ENCODE peak calls at places on chromosome X, in six cellular contexts. D is uterus, Z is endothelial cell of umbilical vein, K is transverse colon, Q is tibial nerve, H is breast epithelium. C is an unnamed sample.

GRCh38 chrX:21373001-21373400 is 1.2 kb upstream of the CNKSR2 start:
- DNase-seq in Z (no peak), Q (no peak), D (no peak), K (no peak), H (no peak), C (no peak)

GRCh38 chrX:134732676-134733075 is 74.4 kb upstream of the PLAC1 start:
- DNase-seq in Q (no peak), H (no peak), Z (no peak), K (no peak), D (no peak), C (no peak)

GRCh38 chrX:138847930-138848329 is 136.4 kb upstream of the FGF13 start:
- DNase-seq in Z (no peak), H (no peak), D (no peak), Q (no peak), K (no peak), C (no peak)

GRCh38 chrX:24761306-24761705 is 67.6 kb downstream of the POLA1 start:
- DNase-seq in Q (no peak), Z (no peak), D (no peak), K (no peak), H (no peak), C (no peak)

GRCh38 chrX:23554304-23554703 is 113.0 kb upstream of the PRDX4 start:
- DNase-seq in Z (peak; percentile 25), H (no peak), Q (no peak), K (no peak), D (no peak), C (no peak)

GRCh38 chrX:50988649-50989048 is 78.1 kb downstream of the BMP15 start:
- DNase-seq in H (no peak), Q (no peak), K (no peak), Z (peak; percentile 21), D (no peak), C (no peak)

GRCh38 chrX:27863813-27864212 is 56.0 kb downstream of the MAGEB10 start:
- DNase-seq in Z (no peak), Q (no peak), K (no peak), D (no peak), H (no peak), C (peak; percentile 48)

GRCh38 chrX:47189906-47190305 is 3.7 kb upstream of the UBA1 start:
- DNase-seq in K (no peak), Q (no peak), H (no peak), Z (no peak), D (no peak), C (no peak)

GRCh38 chrX:46180258-46180687 is 364.9 kb downstream of the ZNF674 start:
- DNase-seq in H (no peak), Q (no peak), K (no peak), Z (no peak), D (no peak), C (no peak)

GRCh38 chrX:23789386-23790146 is 6.6 kb downstream of the SAT1 start:
- DNase-seq in Z (no peak), Q (no peak), D (no peak), K (no peak), H (no peak), C (peak; percentile 53)

GRCh38 chrX:81377329-81377728 is 175.4 kb downstream of the SH3BGRL start:
- DNase-seq in Z (peak; percentile 36), H (no peak), D (no peak), K (no peak), Q (no peak), C (no peak)

GRCh38 chrX:82677281-82677680 is 830.8 kb upstream of the POU3F4 start:
- DNase-seq in Q (no peak), K (no peak), D (no peak), Z (no peak), H (no peak), C (no peak)

GRCh38 chrX:136896121-136896914 is 15.8 kb upstream of the RBMX start:
- DNase-seq in Z (no peak), Q (no peak), K (no peak), D (no peak), H (no peak), C (no peak)

GRCh38 chrX:82134378-82134777 is 932.5 kb downstream of the SH3BGRL start:
- DNase-seq in H (no peak), Z (no peak), K (no peak), Q (no peak), D (no peak), C (no peak)

GRCh38 chrX:112779139-112779538 is 61.5 kb downstream of the AMOT start:
- DNase-seq in K (no peak), Q (no peak), D (no peak), Z (no peak), H (no peak), C (no peak)

GRCh38 chrX:44765556-44765955 is 78.3 kb upstream of the DUSP21 start:
- DNase-seq in K (no peak), H (no peak), Q (no peak), Z (peak; percentile 34), D (no peak), C (no peak)

GRCh38 chrX:79080131-79080530 is 64.4 kb upstream of the GPR174 start:
- DNase-seq in H (no peak), Z (no peak), K (no peak), D (no peak), Q (no peak), C (no peak)

GRCh38 chrX:130502023-130502570 is 100.3 kb downstream of the RBMX2 start:
- DNase-seq in Z (no peak), H (no peak), Q (no peak), D (no peak), K (no peak), C (no peak)

GRCh38 chrX:48826876-48827653 is 752 bp downstream of the ERAS start:
- DNase-seq in Q (no peak), Z (no peak), H (no peak), D (no peak), K (no peak), C (peak; percentile 58)

GRCh38 chrX:106718709-106719108 is 7.8 kb upstream of the RNF128 start:
- DNase-seq in K (no peak), D (no peak), H (no peak), Z (no peak), Q (no peak), C (no peak)

GRCh38 chrX:37407736-37408135 is 58.6 kb downstream of the PRRG1 start:
- DNase-seq in D (no peak), K (no peak), Z (no peak), Q (no peak), H (no peak), C (no peak)

GRCh38 chrX:16882188-16882587 is 12.0 kb upstream of the RBBP7 start:
- DNase-seq in Z (peak; percentile 17), K (peak; percentile 57), Q (no peak), D (peak; percentile 47), H (no peak), C (no peak)

GRCh38 chrX:18574591-18574990 is 97.3 kb downstream of the RS1 start:
- DNase-seq in Z (peak; percentile 68), D (peak; percentile 49), Q (peak; percentile 20), H (no peak), K (no peak), C (no peak)

GRCh38 chrX:110403839-110404238 is 45.2 kb downstream of the RTL9 start:
- DNase-seq in H (no peak), Q (no peak), Z (no peak), K (no peak), D (no peak), C (no peak)

GRCh38 chrX:43865791-43866190 is 16.5 kb downstream of the MAOB start:
- DNase-seq in Z (no peak), H (no peak), K (no peak), Q (no peak), D (no peak), C (no peak)

GRCh38 chrX:378443-378842 is 8.3 kb downstream of the PPP2R3B start:
- DNase-seq in K (no peak), D (no peak), Q (no peak), Z (no peak), H (no peak), C (no peak)

GRCh38 chrX:51803833-51804232 is 60.6 kb downstream of the GSPT2 start:
- DNase-seq in Q (no peak), Z (no peak), K (no peak), H (no peak), D (no peak), C (no peak)

GRCh38 chrX:137166591-137166990 is 132.8 kb upstream of the GPR101 start:
- DNase-seq in H (no peak), Q (no peak), Z (no peak), D (no peak), K (no peak), C (no peak)

GRCh38 chrX:43949669-43950068 is 23.5 kb downstream of the NDP start:
- DNase-seq in K (peak; percentile 22), H (no peak), D (no peak), Q (no peak), Z (peak; percentile 5), C (peak; percentile 27)

GRCh38 chrX:120361906-120362305 is at the start of gene ATP1B4:
- DNase-seq in D (no peak), Z (no peak), H (no peak), K (no peak), Q (no peak), C (no peak)
- TF ChIP-seq POLR2A in D (no peak), Z (no peak), H (no peak), K (no peak), Q (no peak), C (no peak)

GRCh38 chrX:124097116-124097515 is 135.6 kb downstream of the STAG2 start:
- DNase-seq in Q (no peak), D (no peak), Z (no peak), K (no peak), H (no peak), C (no peak)
- H3K36me3 ChIP-seq in Q (no peaks in the 10 kb centered on the region), D (no peaks in the 10 kb centered on the region), Z (no peaks in the 10 kb centered on the region), K (no peaks in the 10 kb centered on the region), H (no peaks in the 10 kb centered on the region), C (no peaks in the 10 kb centered on the region)

GRCh38 chrX:126985960-126986359 is 166.4 kb downstream of the PRR32 start:
- DNase-seq in Z (no peak), Q (no peak), K (no peak), D (no peak), H (no peak), C (no peak)

GRCh38 chrX:126985027-126985426 is 165.5 kb downstream of the PRR32 start:
- DNase-seq in Q (no peak), K (no peak), H (no peak), Z (no peak), D (no peak), C (no peak)

DNA sequence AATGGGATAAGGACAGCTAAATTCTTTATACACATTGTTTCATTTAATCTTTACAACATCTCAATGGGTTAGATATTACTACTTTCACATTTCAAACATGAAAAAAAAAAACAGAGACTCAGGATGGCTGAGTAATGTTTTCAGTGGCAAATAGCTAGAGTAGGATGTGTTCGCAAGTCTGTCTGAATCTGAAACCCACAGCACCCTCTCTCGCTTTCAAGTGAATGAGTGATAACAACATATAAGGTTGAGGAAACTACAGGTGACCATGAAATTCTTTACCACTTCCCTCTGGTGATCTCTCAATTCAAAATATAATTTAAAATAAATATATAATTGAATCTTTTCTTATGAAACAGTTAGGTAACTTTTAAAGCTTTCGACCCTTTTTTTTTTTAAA is 162.6 kb downstream of the PRR32 start:
- DNase-seq in Q (no peak), K (no peak), H (no peak), Z (no peak), D (no peak), C (no peak)
- TF ChIP-seq POLR2A in Q (no peak), K (no peak), H (no peak), Z (no peak), D (no peak), C (no peak)

DNA sequence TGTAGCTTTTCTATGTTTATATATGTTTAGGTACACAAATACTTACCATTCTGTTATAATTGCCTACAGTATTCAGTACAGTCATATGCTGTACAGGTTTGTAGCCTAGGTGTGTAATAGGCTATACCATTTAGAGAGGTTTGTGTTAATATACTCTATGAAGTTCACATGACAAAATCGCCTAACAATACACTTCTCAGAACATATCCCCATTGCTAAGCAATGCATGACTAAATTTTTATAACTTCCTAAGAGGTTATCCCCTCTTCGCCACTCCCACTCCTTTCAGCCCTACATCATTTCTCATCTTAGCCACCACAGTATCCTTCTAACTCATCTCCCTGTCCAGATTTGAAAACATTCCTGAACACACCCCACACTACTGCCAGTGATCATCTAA is 83.7 kb upstream of the ZCCHC13 start:
- DNase-seq in Q (no peak), K (no peak), Z (no peak), H (no peak), D (no peak), C (no peak)
- H3K36me3 ChIP-seq in Q (no peaks in the 10 kb centered on the region), K (no peaks in the 10 kb centered on the region), Z (peaks cover 4% of the 10 kb centered on the region), H (no peaks in the 10 kb centered on the region), D (no peaks in the 10 kb centered on the region), C (no peaks in the 10 kb centered on the region)